ENCODE peak calls at places on chromosomes 3 and 15, in four cellular contexts. Z is endothelial cell of umbilical vein, S is stomach, O is GM12878. M is an unnamed sample.

GRCh38 chr3:31966978-31967592 is 14.0 kb downstream of the OSBPL10 start:
- DNase-seq in S (no peak), O (no peak), Z (no peak), M (no peak)

GRCh38 chr3:142863965-142864924 is 24.6 kb downstream of the PCOLCE2 start:
- DNase-seq in O (no peak), Z (no peak), S (no peak), M (no peak)

GRCh38 chr15:67093146-67093874 is 27.9 kb downstream of the SMAD3 start:
- DNase-seq in Z (no peak), S (no peak), O (peak; percentile 46), M (no peak)

GRCh38 chr3:97872209-97873042 is 50.6 kb downstream of the CRYBG3 start:
- DNase-seq in S (no peak), O (no peak), Z (peak; percentile 86), M (no peak)

GRCh38 chr3:9247361-9248231 is 1.9 kb downstream of the SRGAP3 start:
- DNase-seq in O (no peak), Z (no peak), S (peak; percentile 51), M (no peak)

GRCh38 chr3:117903226-117903625 is 1131.4 kb downstream of the IGSF11 start:
- DNase-seq in O (no peak), Z (no peak), S (no peak), M (no peak)

GRCh38 chr3:141523615-141524375 is 37.0 kb downstream of the RASA2 start:
- DNase-seq in Z (no peak), O (no peak), S (no peak), M (no peak)

GRCh38 chr3:31196881-31197364 is 302.5 kb upstream of the GADL1 start:
- DNase-seq in S (no peak), O (no peak), Z (no peak), M (no peak)

GRCh38 chr3:58607816-58608215 is 30.6 kb upstream of the FAM107A start:
- DNase-seq in O (peak; percentile 26), S (no peak), Z (no peak), M (no peak)

GRCh38 chr15:70761931-70762468 is 1.4 kb downstream of the UACA start:
- DNase-seq in Z (peak; percentile 52), O (no peak), S (no peak), M (no peak)

GRCh38 chr15:70757627-70758026 is 5.7 kb downstream of the UACA start:
- DNase-seq in S (no peak), Z (no peak), O (no peak), M (no peak)

GRCh38 chr15:70761046-70761445 is 2.3 kb downstream of the UACA start:
- DNase-seq in O (no peak), Z (no peak), S (no peak), M (no peak)

GRCh38 chr15:70762469-70763119 is 764 bp downstream of the UACA start:
- DNase-seq in S (peak; percentile 56), Z (peak; percentile 59), O (no peak), M (peak; percentile 74)

DNA sequence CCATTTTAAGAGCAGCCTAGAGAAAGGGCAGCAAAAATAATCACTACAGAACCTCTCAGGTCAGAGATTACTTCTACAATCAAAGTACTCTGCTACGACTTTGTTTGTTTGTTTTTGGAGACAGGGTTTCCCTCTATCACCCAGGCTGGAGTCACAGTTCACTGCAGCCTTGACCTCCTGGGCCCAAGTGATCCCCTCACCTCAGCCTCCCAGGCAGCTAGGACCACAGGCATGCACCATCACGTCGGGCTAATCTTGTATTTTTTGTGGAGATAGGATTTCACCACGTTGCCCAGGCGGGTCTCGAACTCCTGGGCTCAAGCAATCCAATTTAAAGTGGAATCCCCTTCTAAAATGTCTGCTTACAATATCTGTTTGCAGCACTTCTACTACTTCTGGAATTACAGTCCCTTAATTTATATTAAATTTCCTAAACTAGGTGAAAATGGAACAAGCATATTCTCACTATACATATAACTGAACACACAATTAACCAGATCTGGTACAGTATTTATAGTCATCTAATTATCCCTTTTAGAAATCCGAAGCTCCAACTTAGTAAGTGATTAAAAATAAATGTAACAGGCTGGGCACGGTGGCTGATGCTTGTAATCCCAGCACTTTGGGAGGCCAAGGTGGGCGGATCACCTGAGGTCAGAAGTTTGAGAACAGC is 4.4 kb downstream of the UACA start:
- DNase-seq in Z (no peak), O (no peak), S (no peak), M (no peak)
- H3K27ac ChIP-seq in Z (no peak overlapping the region), O (no peak overlapping the region), S (no peak overlapping the region), M (no peak overlapping the region)

GRCh38 chr3:187737401-187738088 is 7.7 kb downstream of the BCL6 start:
- DNase-seq in Z (peak; percentile 79), S (peak; percentile 80), O (no peak), M (peak; percentile 92)
- TF ChIP-seq POLR2AphosphoS5 in Z (peak; percentile 11), S (peak; percentile 77), O (no peak), M (peak; percentile 58)

GRCh38 chr3:22704571-22705354 is 498.4 kb upstream of the UBE2E2 start:
- DNase-seq in Z (no peak), O (no peak), S (no peak), M (no peak)
- H3K9me3 ChIP-seq in Z (peaks cover 2% of the 10 kb centered on the region), O (no peaks in the 10 kb centered on the region), S (peaks cover 15% of the 10 kb centered on the region), M (peaks cover 6% of the 10 kb centered on the region)

GRCh38 chr3:71311320-71312046 is 272.0 kb downstream of the FOXP1 start:
- DNase-seq in S (no peak), Z (peak; percentile 96), O (no peak), M (no peak)
- H3K27ac ChIP-seq in S (no peak overlapping the region), Z (no peak overlapping the region), O (no peak overlapping the region), M (peak overlapping the region; percentile 79)

DNA sequence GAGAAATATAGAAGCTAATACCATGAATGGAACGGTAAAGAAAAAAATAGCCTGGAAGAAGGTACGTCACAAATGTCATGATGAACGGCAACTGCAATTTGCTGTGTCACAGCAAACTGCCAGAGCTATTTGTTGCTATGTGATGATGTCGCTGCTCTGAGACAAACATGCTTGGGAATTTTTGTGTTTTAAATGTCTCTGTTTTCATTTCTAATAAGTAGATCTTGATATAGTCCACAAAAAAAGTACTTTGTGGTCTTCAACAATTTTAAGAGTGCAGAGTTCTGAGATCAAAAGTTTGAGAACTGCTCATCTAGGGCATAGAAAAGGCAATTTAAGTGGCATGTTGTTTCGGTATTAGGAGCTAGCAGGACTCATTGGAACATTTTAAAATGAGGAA is 4.3 kb upstream of the NR1D2 start:
- DNase-seq in Z (no peak), O (no peak), S (no peak), M (no peak)
- TF ChIP-seq POLR2AphosphoS5 in Z (no peak), O (no peak), S (no peak), M (no peak)

DNA sequence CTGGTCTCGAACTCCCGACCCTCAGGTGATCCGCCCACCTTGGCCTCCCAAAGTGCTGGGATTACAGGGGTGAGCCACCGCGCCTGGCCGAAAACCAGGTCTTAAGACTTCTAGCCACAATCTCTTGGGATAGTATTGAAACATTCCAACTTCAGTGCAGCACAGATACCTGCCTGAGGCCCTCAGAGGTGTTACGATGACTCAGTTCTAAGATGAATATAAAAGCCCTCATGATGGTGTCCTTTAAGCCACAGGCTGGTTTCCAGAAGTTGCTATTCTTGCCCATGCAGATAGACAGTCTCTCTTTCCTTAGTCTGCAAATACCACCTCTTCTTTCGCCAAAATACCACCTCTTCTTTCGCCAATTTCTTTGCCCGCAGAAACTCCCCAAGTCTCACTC is 69.0 kb downstream of the RARB start:
- DNase-seq in S (no peak), O (no peak), Z (no peak), M (no peak)
- H3K9me3 ChIP-seq in S (peaks cover 41% of the 10 kb centered on the region), O (no peaks in the 10 kb centered on the region), Z (no peaks in the 10 kb centered on the region), M (peaks cover 14% of the 10 kb centered on the region)

GRCh38 chr15:31367021-31367729 is 40.5 kb downstream of the KLF13 start:
- DNase-seq in S (no peak), O (no peak), Z (no peak), M (no peak)
- H3K27ac ChIP-seq in S (peak overlapping the region; percentile 89), O (peak overlapping the region; percentile 70), Z (no peak overlapping the region), M (peak overlapping the region; percentile 85)

GRCh38 chr15:47503884-47504283 is 213.4 kb upstream of the SEMA6D start:
- DNase-seq in Z (no peak), O (no peak), S (no peak), M (no peak)

GRCh38 chr15:47505712-47506542 is 211.4 kb upstream of the SEMA6D start:
- DNase-seq in Z (peak; percentile 43), O (no peak), S (no peak), M (no peak)

GRCh38 chr15:47506543-47507090 is 210.7 kb upstream of the SEMA6D start:
- DNase-seq in S (no peak), Z (no peak), O (no peak), M (no peak)

GRCh38 chr15:47507221-47507985 is 209.9 kb upstream of the SEMA6D start:
- DNase-seq in O (no peak), S (no peak), Z (no peak), M (no peak)

GRCh38 chr15:47504624-47505256 is 212.6 kb upstream of the SEMA6D start:
- DNase-seq in S (no peak), Z (no peak), O (no peak), M (no peak)
- TF ChIP-seq POLR2AphosphoS5 in S (no peak), Z (no peak), O (no peak), M (no peak)

DNA sequence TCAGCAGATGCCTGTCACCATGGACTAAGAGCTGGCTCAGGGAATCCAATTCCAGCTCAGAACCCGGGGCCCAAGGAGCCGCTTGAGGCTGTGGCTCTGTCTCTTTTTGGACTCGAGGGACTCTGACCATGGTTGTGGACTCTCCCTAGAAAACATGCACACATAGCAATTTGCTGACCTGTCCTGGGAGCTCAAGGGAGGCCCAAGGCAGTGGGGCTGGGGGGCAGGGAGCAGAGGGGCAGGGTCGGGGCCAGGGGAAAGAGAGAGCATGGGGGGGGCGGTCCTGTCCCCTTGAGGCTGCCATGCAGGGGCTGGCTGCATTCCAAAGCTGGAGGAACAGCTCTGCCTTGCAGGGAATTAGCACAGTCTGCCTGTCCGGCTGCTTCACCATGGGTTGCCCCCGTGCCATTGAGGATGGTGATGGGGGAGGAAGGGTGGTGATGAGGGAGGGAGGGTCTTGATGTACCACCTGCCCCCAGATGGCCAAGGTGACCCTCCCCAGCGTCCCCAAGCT is 190.1 kb downstream of the GOLGA6L6 start:
- DNase-seq in Z (no peak), S (peak; percentile 24), O (no peak), M (peak; percentile 67)
- H3K9me3 ChIP-seq in Z (peaks cover 56% of the 10 kb centered on the region), S (peaks cover 28% of the 10 kb centered on the region), O (no peaks in the 10 kb centered on the region), M (peaks cover 4% of the 10 kb centered on the region)